ENCODE peak calls at places on chromosomes 12 and 14, in seven cellular contexts. K is amygdala, C is nucleus accumbens, E is GM10248, Z is pancreas, U is activated T-cell treated with anti-CD3 and anti-CD28 coated beads for 4 hours, O is T-helper 2 cell. G is an unnamed sample.

GRCh38 chr12:42469355-42470006 is 120.1 kb downstream of the PRICKLE1 start:
- DNase-seq in O (peak), U (no peak), Z (no peak), C (no peak), E (peak), K (no peak), G (no peak)

GRCh38 chr12:110501378-110501721 is 561 bp downstream of the VPS29 start:
- DNase-seq in O (peak), U (peak), K (no peak), C (peak), E (peak), Z (peak), G (peak)

GRCh38 chr14:105383083-105383730 is 15.1 kb upstream of the TEX22 start:
- DNase-seq in E (no peak), O (no peak), C (no peak), U (no peak), Z (no peak), K (no peak), G (no peak)

GRCh38 chr12:120406553-120406952 is 31.4 kb upstream of the COX6A1 start:
- DNase-seq in U (no peak), E (no peak), K (no peak), C (no peak), O (no peak), Z (no peak), G (no peak)

GRCh38 chr12:107325075-107325474 is 231.7 kb upstream of the CRY1 start:
- DNase-seq in K (no peak), E (no peak), O (no peak), C (no peak), Z (no peak), U (no peak), G (no peak)

GRCh38 chr14:78018283-78018682 is 151.9 kb upstream of the NRXN3 start:
- DNase-seq in E (no peak), U (no peak), O (no peak), C (no peak), K (no peak), Z (no peak), G (no peak)

GRCh38 chr12:57717846-57718640 is 20.5 kb downstream of the AGAP2 start:
- DNase-seq in Z (no peak), E (peak), U (no peak), K (no peak), O (no peak), C (no peak), G (no peak)

GRCh38 chr12:623865-624372 is 39.3 kb downstream of the NINJ2 start:
- DNase-seq in U (no peak), E (no peak), K (no peak), O (no peak), Z (no peak), C (no peak), G (no peak)

GRCh38 chr12:112005419-112006395 is 7.3 kb downstream of the TMEM116 start:
- DNase-seq in O (no peak), Z (no peak), U (no peak), E (no peak), C (no peak), K (no peak), G (peak)

GRCh38 chr12:116697305-116698130 is 40.4 kb downstream of the SPRING1 start:
- DNase-seq in Z (peak), K (no peak), E (peak), U (no peak), O (peak), C (no peak), G (peak)

GRCh38 chr14:23306412-23307145 is at the start of gene BCL2L2:
- DNase-seq in O (peak), Z (peak), E (peak), U (no peak), K (peak), C (peak), G (peak)

GRCh38 chr12:6067152-6067916 is 57.1 kb downstream of the VWF start:
- DNase-seq in K (no peak), Z (no peak), O (no peak), C (no peak), E (no peak), U (no peak), G (peak)

GRCh38 chr12:46908236-46908935 is 82.6 kb upstream of the SLC38A4 start:
- DNase-seq in Z (no peak), C (no peak), U (no peak), K (no peak), O (no peak), E (no peak), G (no peak)

GRCh38 chr12:3491938-3492867 is 1.2 kb downstream of the PRMT8 start:
- DNase-seq in Z (peak), O (peak), K (peak), U (peak), E (peak), C (peak), G (peak)

GRCh38 chr12:4301932-4302501 is 19.0 kb upstream of the TIGAR start:
- DNase-seq in U (no peak), K (no peak), E (no peak), C (no peak), Z (no peak), O (no peak), G (no peak)

GRCh38 chr12:123387508-123388217 is 3.7 kb downstream of the KMT5A start:
- DNase-seq in K (no peak), E (no peak), U (no peak), Z (no peak), C (no peak), O (peak), G (no peak)

GRCh38 chr12:131357920-131358319 is 353.0 kb upstream of the SFSWAP start:
- DNase-seq in C (no peak), Z (no peak), E (no peak), O (no peak), U (no peak), K (no peak), G (no peak)